ENCODE peak calls at places on chromosome 2, in four cellular contexts. One of them, this sample, is unnamed.

GRCh38 chr2:241230435-241230834 is 42.0 kb downstream of the ANO7 start:
- DNase-seq in mammary epithelial cell: no peak
- DNase-seq in psoas muscle: peak; percentile 27
- DNase-seq in spleen: peak; percentile 45
- DNase-seq in this sample: no peak

GRCh38 chr2:39095624-39096023 is 25.2 kb downstream of the SOS1 start:
- DNase-seq in psoas muscle: no peak
- DNase-seq in spleen: no peak
- DNase-seq in mammary epithelial cell: no peak
- DNase-seq in this sample: no peak

GRCh38 chr2:135744761-135745314 is 3.2 kb downstream of the UBXN4 start:
- DNase-seq in mammary epithelial cell: peak; percentile 65
- DNase-seq in psoas muscle: no peak
- DNase-seq in spleen: peak; percentile 29
- DNase-seq in this sample: peak; percentile 42

GRCh38 chr2:12451726-12452125 is 265.0 kb upstream of the TRIB2 start:
- DNase-seq in mammary epithelial cell: no peak
- DNase-seq in spleen: no peak
- DNase-seq in psoas muscle: no peak
- DNase-seq in this sample: peak; percentile 18

GRCh38 chr2:206452750-206453149 is 9.4 kb downstream of the ADAM23 start:
- DNase-seq in spleen: no peak
- DNase-seq in psoas muscle: no peak
- DNase-seq in mammary epithelial cell: peak; percentile 45
- DNase-seq in this sample: no peak

GRCh38 chr2:73112026-73112912 is 479 bp downstream of the RAB11FIP5 start:
- DNase-seq in spleen: peak; percentile 85
- DNase-seq in psoas muscle: peak; percentile 64
- DNase-seq in mammary epithelial cell: peak; percentile 46
- DNase-seq in this sample: no peak

GRCh38 chr2:26757873-26758789 is 6.0 kb upstream of the SLC35F6 start:
- DNase-seq in spleen: no peak
- DNase-seq in psoas muscle: no peak
- DNase-seq in mammary epithelial cell: peak; percentile 98
- DNase-seq in this sample: peak; percentile 87

GRCh38 chr2:201924453-201924852 is 109.2 kb upstream of the FZD7 start:
- DNase-seq in spleen: no peak
- DNase-seq in mammary epithelial cell: no peak
- DNase-seq in psoas muscle: no peak
- DNase-seq in this sample: no peak

GRCh38 chr2:238946586-238947242 is 98.8 kb downstream of the TWIST2 start:
- DNase-seq in psoas muscle: no peak
- DNase-seq in spleen: peak; percentile 66
- DNase-seq in mammary epithelial cell: no peak
- DNase-seq in this sample: no peak

GRCh38 chr2:46956981-46957531 is 41.5 kb upstream of the MCFD2 start:
- DNase-seq in psoas muscle: no peak
- DNase-seq in mammary epithelial cell: no peak
- DNase-seq in spleen: no peak
- DNase-seq in this sample: no peak

GRCh38 chr2:53969285-53970094 is 1.3 kb downstream of the PSME4 start:
- DNase-seq in spleen: no peak
- DNase-seq in mammary epithelial cell: peak; percentile 91
- DNase-seq in psoas muscle: no peak
- DNase-seq in this sample: peak; percentile 50

GRCh38 chr2:25673170-25674002 is at the start of gene DTNB:
- DNase-seq in psoas muscle: peak; percentile 89
- DNase-seq in mammary epithelial cell: peak; percentile 89
- DNase-seq in spleen: peak; percentile 96
- DNase-seq in this sample: peak; percentile 85

GRCh38 chr2:159199751-159200465 is 86.6 kb downstream of the WDSUB1 start:
- DNase-seq in psoas muscle: no peak
- DNase-seq in mammary epithelial cell: no peak
- DNase-seq in spleen: no peak
- DNase-seq in this sample: no peak

GRCh38 chr2:76808776-76809175 is 713.4 kb downstream of the LRRTM4 start:
- DNase-seq in psoas muscle: no peak
- DNase-seq in mammary epithelial cell: no peak
- DNase-seq in spleen: no peak
- DNase-seq in this sample: no peak

DNA sequence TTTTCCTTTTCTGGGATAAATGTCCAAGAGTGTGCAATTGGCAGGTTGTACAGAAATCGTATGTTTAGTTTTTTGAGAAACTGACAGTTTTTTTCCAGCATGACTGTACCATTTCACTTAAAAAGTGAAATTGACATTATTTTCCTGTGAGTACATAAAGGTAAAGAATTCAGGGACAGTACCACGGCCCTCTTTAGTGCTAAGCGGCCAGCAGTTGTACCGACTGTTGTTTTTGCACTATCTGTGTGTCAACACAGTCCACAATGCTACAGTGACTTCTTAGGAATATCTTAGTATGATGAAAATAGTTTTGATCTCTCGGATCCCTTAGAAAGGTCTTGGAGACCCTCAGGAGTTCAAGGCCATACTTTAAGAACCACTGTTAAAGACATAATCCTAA is 2.6 kb downstream of the LIMS1 start:
- DNase-seq in psoas muscle: no peak
- DNase-seq in spleen: no peak
- DNase-seq in mammary epithelial cell: no peak
- DNase-seq in this sample: no peak
- H3K4me3 ChIP-seq in psoas muscle: peak overlapping the region; percentile 20
- H3K4me3 ChIP-seq in spleen: no peak overlapping the region
- H3K4me3 ChIP-seq in mammary epithelial cell: peak overlapping the region; percentile 67
- H3K4me3 ChIP-seq in this sample: no peak overlapping the region

GRCh38 chr2:151030663-151031230 is 230.9 kb downstream of the RBM43 start:
- DNase-seq in spleen: no peak
- DNase-seq in psoas muscle: no peak
- DNase-seq in mammary epithelial cell: no peak
- DNase-seq in this sample: no peak
- TF ChIP-seq CTCF in spleen: no peak
- TF ChIP-seq CTCF in psoas muscle: no peak
- TF ChIP-seq CTCF in mammary epithelial cell: peak; percentile 17
- TF ChIP-seq CTCF in this sample: peak; percentile 7

GRCh38 chr2:129302106-129302505 is 677.4 kb upstream of the RAB6C start:
- DNase-seq in mammary epithelial cell: no peak
- DNase-seq in spleen: no peak
- DNase-seq in psoas muscle: no peak
- DNase-seq in this sample: no peak
- H3K4me3 ChIP-seq in mammary epithelial cell: no peak overlapping the region
- H3K4me3 ChIP-seq in spleen: no peak overlapping the region
- H3K4me3 ChIP-seq in psoas muscle: no peak overlapping the region
- H3K4me3 ChIP-seq in this sample: no peak overlapping the region

GRCh38 chr2:70926042-70926441 is 9.7 kb upstream of the ATP6V1B1 start:
- DNase-seq in psoas muscle: peak; percentile 6
- DNase-seq in spleen: no peak
- DNase-seq in mammary epithelial cell: no peak
- DNase-seq in this sample: no peak

GRCh38 chr2:70921839-70922590 is 13.7 kb upstream of the ATP6V1B1 start:
- DNase-seq in mammary epithelial cell: no peak
- DNase-seq in psoas muscle: peak; percentile 13
- DNase-seq in spleen: no peak
- DNase-seq in this sample: no peak

GRCh38 chr2:70921031-70921430 is 14.7 kb upstream of the ATP6V1B1 start:
- DNase-seq in spleen: peak; percentile 67
- DNase-seq in mammary epithelial cell: no peak
- DNase-seq in psoas muscle: peak; percentile 41
- DNase-seq in this sample: no peak

GRCh38 chr2:70922591-70923234 is 13.0 kb upstream of the ATP6V1B1 start:
- DNase-seq in spleen: peak; percentile 56
- DNase-seq in psoas muscle: peak; percentile 22
- DNase-seq in mammary epithelial cell: no peak
- DNase-seq in this sample: no peak

GRCh38 chr2:70923378-70924015 is 12.2 kb upstream of the ATP6V1B1 start:
- DNase-seq in psoas muscle: peak; percentile 36
- DNase-seq in mammary epithelial cell: no peak
- DNase-seq in spleen: peak; percentile 43
- DNase-seq in this sample: peak; percentile 31
- TF ChIP-seq CTCF in psoas muscle: no peak
- TF ChIP-seq CTCF in mammary epithelial cell: peak; percentile 10
- TF ChIP-seq CTCF in spleen: no peak
- TF ChIP-seq CTCF in this sample: peak; percentile 14

DNA sequence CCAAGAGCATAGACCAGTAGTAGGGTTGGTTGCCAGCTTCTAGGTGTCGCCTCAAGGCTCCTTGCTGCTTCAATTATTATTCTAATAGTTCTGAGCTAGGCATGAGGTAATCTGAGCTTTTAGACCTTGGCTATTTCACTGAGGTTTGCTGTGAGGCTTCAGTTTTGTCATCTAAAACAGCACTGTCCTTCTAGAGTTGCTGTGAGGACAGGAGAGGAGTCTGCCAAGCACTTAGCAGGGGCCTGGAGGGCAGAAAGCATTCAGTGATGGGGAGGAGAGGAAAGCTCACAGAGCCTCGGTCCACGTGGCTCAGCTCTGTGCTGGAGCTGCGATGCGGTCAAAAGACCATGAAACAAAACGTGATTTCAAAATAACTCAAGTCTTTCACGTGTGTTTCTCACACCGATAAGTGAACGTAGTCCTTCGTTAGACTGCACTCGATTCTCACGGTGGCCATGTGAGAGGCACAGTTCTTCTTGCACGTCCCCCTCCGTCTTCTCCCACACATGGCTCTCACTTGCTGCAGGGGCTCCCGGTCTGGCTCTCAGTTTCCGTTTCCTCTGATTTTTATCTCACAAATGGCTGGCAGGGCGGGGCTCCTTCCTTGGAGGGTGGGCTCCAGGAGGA is 113.7 kb downstream of the B3GNT2 start:
- DNase-seq in mammary epithelial cell: no peak
- DNase-seq in spleen: no peak
- DNase-seq in psoas muscle: no peak
- DNase-seq in this sample: peak; percentile 99
- H3K4me3 ChIP-seq in mammary epithelial cell: no peak overlapping the region
- H3K4me3 ChIP-seq in spleen: no peak overlapping the region
- H3K4me3 ChIP-seq in psoas muscle: no peak overlapping the region
- H3K4me3 ChIP-seq in this sample: peak overlapping the region; percentile 49

GRCh38 chr2:196592331-196592911 is 47.1 kb upstream of the CCDC150 start:
- DNase-seq in psoas muscle: no peak
- DNase-seq in mammary epithelial cell: peak; percentile 27
- DNase-seq in spleen: no peak
- DNase-seq in this sample: no peak
- TF ChIP-seq CTCF in psoas muscle: no peak
- TF ChIP-seq CTCF in mammary epithelial cell: no peak
- TF ChIP-seq CTCF in spleen: no peak
- TF ChIP-seq CTCF in this sample: no peak

GRCh38 chr2:163659224-163659623 is 76.6 kb downstream of the FIGN start:
- DNase-seq in psoas muscle: no peak
- DNase-seq in spleen: no peak
- DNase-seq in mammary epithelial cell: peak; percentile 81
- DNase-seq in this sample: no peak
- H3K4me3 ChIP-seq in psoas muscle: no peak overlapping the region
- H3K4me3 ChIP-seq in spleen: no peak overlapping the region
- H3K4me3 ChIP-seq in mammary epithelial cell: no peak overlapping the region
- H3K4me3 ChIP-seq in this sample: no peak overlapping the region

DNA sequence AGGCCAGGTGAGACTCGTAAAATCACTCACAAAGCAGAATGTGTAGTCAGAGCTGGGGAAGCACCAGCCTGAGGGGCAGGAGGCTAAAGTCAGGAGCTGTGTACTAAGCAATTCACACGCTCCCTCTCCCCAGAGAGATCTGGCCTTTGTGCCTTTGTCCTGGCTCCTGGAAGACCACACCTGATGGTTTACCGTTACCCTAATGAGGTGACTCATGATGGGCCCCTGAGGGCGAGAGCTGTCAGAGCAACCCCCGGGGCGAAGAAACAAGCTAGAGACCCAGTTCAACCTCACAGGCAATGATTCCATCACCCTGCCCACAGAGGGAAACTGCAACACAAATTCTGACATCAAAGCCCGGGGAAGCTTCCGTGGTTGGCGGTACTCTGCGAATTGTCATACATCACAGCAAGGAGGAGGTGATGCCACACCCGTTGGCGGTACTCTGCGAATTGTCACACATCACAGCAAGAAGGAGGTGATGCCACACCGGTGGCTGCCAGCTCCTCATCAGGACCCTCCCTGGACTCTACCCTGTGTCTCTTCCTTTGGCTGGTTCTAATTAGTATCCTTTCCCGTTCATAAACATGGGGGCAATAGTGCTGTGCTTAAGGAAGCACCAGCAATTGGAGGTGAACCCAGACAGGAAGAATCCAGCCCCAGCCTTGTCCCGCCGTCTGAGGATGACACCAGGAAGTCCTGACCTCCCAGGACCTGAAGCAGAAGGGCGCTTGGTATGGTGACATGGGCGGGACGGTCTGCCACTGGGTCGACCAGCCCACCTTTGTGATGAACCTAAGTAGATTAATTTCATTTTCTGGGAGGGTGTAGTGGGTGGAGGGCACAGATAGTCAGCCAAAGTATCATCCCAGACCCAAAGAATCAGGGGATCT is 30.5 kb downstream of the B3GNT7 start:
- DNase-seq in spleen: peak; percentile 58
- DNase-seq in mammary epithelial cell: peak; percentile 58
- DNase-seq in psoas muscle: no peak
- DNase-seq in this sample: peak; percentile 56
- TF ChIP-seq CTCF in spleen: no peak
- TF ChIP-seq CTCF in mammary epithelial cell: no peak
- TF ChIP-seq CTCF in psoas muscle: no peak
- TF ChIP-seq CTCF in this sample: no peak

GRCh38 chr2:171160630-171161424 is at the start of gene TLK1:
- DNase-seq in mammary epithelial cell: peak; percentile 75
- DNase-seq in spleen: peak; percentile 96
- DNase-seq in psoas muscle: peak; percentile 87
- DNase-seq in this sample: peak; percentile 93

GRCh38 chr2:171159326-171160118 is 1.2 kb downstream of the TLK1 start:
- DNase-seq in mammary epithelial cell: peak; percentile 39
- DNase-seq in psoas muscle: no peak
- DNase-seq in spleen: peak; percentile 91
- DNase-seq in this sample: peak; percentile 73

GRCh38 chr2:171158790-171159325 is 1.8 kb downstream of the TLK1 start:
- DNase-seq in mammary epithelial cell: no peak
- DNase-seq in spleen: no peak
- DNase-seq in psoas muscle: no peak
- DNase-seq in this sample: peak; percentile 22

GRCh38 chr2:171161425-171162289 is 964 bp upstream of the TLK1 start:
- DNase-seq in spleen: no peak
- DNase-seq in mammary epithelial cell: no peak
- DNase-seq in psoas muscle: no peak
- DNase-seq in this sample: no peak

DNA sequence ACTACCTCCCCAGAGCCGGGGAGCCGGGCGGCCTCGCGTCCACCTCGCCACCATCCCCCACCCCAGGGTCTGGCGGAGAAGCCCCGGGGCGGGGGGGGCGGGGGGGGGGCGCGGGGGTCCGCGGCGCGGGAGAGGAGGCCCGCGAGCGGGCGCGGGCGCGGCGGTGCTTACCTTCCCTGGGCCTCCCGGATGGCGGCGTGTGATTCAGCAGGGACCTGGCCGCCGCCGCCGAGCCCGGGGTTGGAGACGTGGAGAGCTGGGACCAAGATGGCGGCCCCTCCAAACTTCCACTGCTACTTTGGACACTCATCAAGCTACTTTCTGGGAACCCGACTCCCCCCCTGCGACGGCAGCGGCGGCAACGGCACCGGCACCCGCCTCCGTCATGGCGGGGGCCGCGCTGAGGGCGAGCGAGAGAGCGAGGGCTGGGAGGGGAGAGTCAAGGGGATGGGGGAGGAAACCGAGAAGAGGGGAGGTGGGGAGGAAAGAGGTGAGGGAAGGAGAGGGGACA is 519 bp downstream of the TLK1 start:
- DNase-seq in spleen: peak; percentile 92
- DNase-seq in psoas muscle: peak; percentile 82
- DNase-seq in mammary epithelial cell: peak; percentile 66
- DNase-seq in this sample: peak; percentile 79
- H3K4me3 ChIP-seq in spleen: peak overlapping the region; percentile 70
- H3K4me3 ChIP-seq in psoas muscle: peak overlapping the region; percentile 82
- H3K4me3 ChIP-seq in mammary epithelial cell: peak overlapping the region; percentile 83
- H3K4me3 ChIP-seq in this sample: peak overlapping the region; percentile 80